ENCODE peak calls at places on chromosomes 3 and 15, in ten cellular contexts. One of them, this sample, is unnamed.

GRCh38 chr3:44076221-44076829 is 165.4 kb upstream of the TOPAZ1 start:
- DNase-seq in stimulated activated CD8-positive, alpha-beta memory T cell treated with anti-CD3 and anti-CD28 coated beads, Interleukin-7, amount 100 ng/mL, for 48 hours: no peak
- DNase-seq in OCI-LY7: no peak
- DNase-seq in iris pigment epithelial cell: no peak
- DNase-seq in GM19239: no peak
- DNase-seq in non-pigmented ciliary epithelial cell: no peak
- DNase-seq in A549: no peak
- DNase-seq in activated T-helper 1 cell treated with anti-CD3 and anti-CD28 coated beads, Interleukin-2, amount 50 U/mL, for 16 hours: no peak
- DNase-seq in activated gamma-delta T cell treated with anti-CD3 and anti-CD28 coated beads, Interleukin-2, amount 50 U/mL, for 16 hours: no peak
- DNase-seq in activated CD8-positive, alpha-beta memory T cell treated with anti-CD3 and anti-CD28 coated beads, Interleukin-2, amount 50 U/mL, for 4 hours: no peak
- DNase-seq in this sample: peak; percentile 39

GRCh38 chr15:31200735-31201151 is 99.2 kb upstream of the TRPM1 start:
- DNase-seq in stimulated activated CD8-positive, alpha-beta memory T cell treated with anti-CD3 and anti-CD28 coated beads, Interleukin-7, amount 100 ng/mL, for 48 hours: no peak
- DNase-seq in OCI-LY7: peak; percentile 75
- DNase-seq in iris pigment epithelial cell: peak; percentile 53
- DNase-seq in GM19239: peak; percentile 43
- DNase-seq in non-pigmented ciliary epithelial cell: no peak
- DNase-seq in A549: peak; percentile 75
- DNase-seq in activated T-helper 1 cell treated with anti-CD3 and anti-CD28 coated beads, Interleukin-2, amount 50 U/mL, for 16 hours: peak; percentile 43
- DNase-seq in activated gamma-delta T cell treated with anti-CD3 and anti-CD28 coated beads, Interleukin-2, amount 50 U/mL, for 16 hours: no peak
- DNase-seq in activated CD8-positive, alpha-beta memory T cell treated with anti-CD3 and anti-CD28 coated beads, Interleukin-2, amount 50 U/mL, for 4 hours: peak; percentile 71
- DNase-seq in this sample: peak; percentile 26

GRCh38 chr15:60328852-60329443 is 68.8 kb downstream of the ANXA2 start:
- DNase-seq in stimulated activated CD8-positive, alpha-beta memory T cell treated with anti-CD3 and anti-CD28 coated beads, Interleukin-7, amount 100 ng/mL, for 48 hours: no peak
- DNase-seq in OCI-LY7: peak; percentile 19
- DNase-seq in iris pigment epithelial cell: peak; percentile 44
- DNase-seq in GM19239: no peak
- DNase-seq in non-pigmented ciliary epithelial cell: no peak
- DNase-seq in A549: peak; percentile 47
- DNase-seq in activated T-helper 1 cell treated with anti-CD3 and anti-CD28 coated beads, Interleukin-2, amount 50 U/mL, for 16 hours: no peak
- DNase-seq in activated gamma-delta T cell treated with anti-CD3 and anti-CD28 coated beads, Interleukin-2, amount 50 U/mL, for 16 hours: no peak
- DNase-seq in activated CD8-positive, alpha-beta memory T cell treated with anti-CD3 and anti-CD28 coated beads, Interleukin-2, amount 50 U/mL, for 4 hours: peak; percentile 20
- DNase-seq in this sample: peak; percentile 21

GRCh38 chr3:14398801-14399114 is 3.6 kb upstream of the SLC6A6 start:
- DNase-seq in stimulated activated CD8-positive, alpha-beta memory T cell treated with anti-CD3 and anti-CD28 coated beads, Interleukin-7, amount 100 ng/mL, for 48 hours: no peak
- DNase-seq in OCI-LY7: peak; percentile 62
- DNase-seq in iris pigment epithelial cell: no peak
- DNase-seq in GM19239: no peak
- DNase-seq in non-pigmented ciliary epithelial cell: no peak
- DNase-seq in A549: no peak
- DNase-seq in activated T-helper 1 cell treated with anti-CD3 and anti-CD28 coated beads, Interleukin-2, amount 50 U/mL, for 16 hours: no peak
- DNase-seq in activated gamma-delta T cell treated with anti-CD3 and anti-CD28 coated beads, Interleukin-2, amount 50 U/mL, for 16 hours: no peak
- DNase-seq in activated CD8-positive, alpha-beta memory T cell treated with anti-CD3 and anti-CD28 coated beads, Interleukin-2, amount 50 U/mL, for 4 hours: no peak
- DNase-seq in this sample: no peak

GRCh38 chr3:39165518-39165917 is 12.1 kb upstream of the CSRNP1 start:
- DNase-seq in stimulated activated CD8-positive, alpha-beta memory T cell treated with anti-CD3 and anti-CD28 coated beads, Interleukin-7, amount 100 ng/mL, for 48 hours: no peak
- DNase-seq in OCI-LY7: no peak
- DNase-seq in iris pigment epithelial cell: no peak
- DNase-seq in GM19239: no peak
- DNase-seq in non-pigmented ciliary epithelial cell: no peak
- DNase-seq in A549: no peak
- DNase-seq in activated T-helper 1 cell treated with anti-CD3 and anti-CD28 coated beads, Interleukin-2, amount 50 U/mL, for 16 hours: no peak
- DNase-seq in activated gamma-delta T cell treated with anti-CD3 and anti-CD28 coated beads, Interleukin-2, amount 50 U/mL, for 16 hours: no peak
- DNase-seq in activated CD8-positive, alpha-beta memory T cell treated with anti-CD3 and anti-CD28 coated beads, Interleukin-2, amount 50 U/mL, for 4 hours: no peak
- DNase-seq in this sample: no peak

GRCh38 chr3:135539854-135540253 is 425.7 kb upstream of the PPP2R3A start:
- DNase-seq in stimulated activated CD8-positive, alpha-beta memory T cell treated with anti-CD3 and anti-CD28 coated beads, Interleukin-7, amount 100 ng/mL, for 48 hours: no peak
- DNase-seq in OCI-LY7: no peak
- DNase-seq in iris pigment epithelial cell: no peak
- DNase-seq in GM19239: no peak
- DNase-seq in non-pigmented ciliary epithelial cell: no peak
- DNase-seq in A549: no peak
- DNase-seq in activated T-helper 1 cell treated with anti-CD3 and anti-CD28 coated beads, Interleukin-2, amount 50 U/mL, for 16 hours: no peak
- DNase-seq in activated gamma-delta T cell treated with anti-CD3 and anti-CD28 coated beads, Interleukin-2, amount 50 U/mL, for 16 hours: no peak
- DNase-seq in activated CD8-positive, alpha-beta memory T cell treated with anti-CD3 and anti-CD28 coated beads, Interleukin-2, amount 50 U/mL, for 4 hours: no peak
- DNase-seq in this sample: no peak

GRCh38 chr3:167228135-167228534 is 152.0 kb downstream of the ZBBX start:
- DNase-seq in stimulated activated CD8-positive, alpha-beta memory T cell treated with anti-CD3 and anti-CD28 coated beads, Interleukin-7, amount 100 ng/mL, for 48 hours: no peak
- DNase-seq in OCI-LY7: no peak
- DNase-seq in iris pigment epithelial cell: peak; percentile 38
- DNase-seq in GM19239: no peak
- DNase-seq in non-pigmented ciliary epithelial cell: peak; percentile 22
- DNase-seq in A549: no peak
- DNase-seq in activated T-helper 1 cell treated with anti-CD3 and anti-CD28 coated beads, Interleukin-2, amount 50 U/mL, for 16 hours: no peak
- DNase-seq in activated gamma-delta T cell treated with anti-CD3 and anti-CD28 coated beads, Interleukin-2, amount 50 U/mL, for 16 hours: no peak
- DNase-seq in activated CD8-positive, alpha-beta memory T cell treated with anti-CD3 and anti-CD28 coated beads, Interleukin-2, amount 50 U/mL, for 4 hours: no peak
- DNase-seq in this sample: no peak

GRCh38 chr3:108477511-108478147 is 32.8 kb downstream of the MYH15 start:
- DNase-seq in stimulated activated CD8-positive, alpha-beta memory T cell treated with anti-CD3 and anti-CD28 coated beads, Interleukin-7, amount 100 ng/mL, for 48 hours: no peak
- DNase-seq in OCI-LY7: peak; percentile 64
- DNase-seq in iris pigment epithelial cell: peak; percentile 80
- DNase-seq in GM19239: peak; percentile 21
- DNase-seq in non-pigmented ciliary epithelial cell: no peak
- DNase-seq in A549: peak; percentile 72
- DNase-seq in activated T-helper 1 cell treated with anti-CD3 and anti-CD28 coated beads, Interleukin-2, amount 50 U/mL, for 16 hours: peak; percentile 10
- DNase-seq in activated gamma-delta T cell treated with anti-CD3 and anti-CD28 coated beads, Interleukin-2, amount 50 U/mL, for 16 hours: peak; percentile 31
- DNase-seq in activated CD8-positive, alpha-beta memory T cell treated with anti-CD3 and anti-CD28 coated beads, Interleukin-2, amount 50 U/mL, for 4 hours: peak; percentile 53
- DNase-seq in this sample: peak; percentile 82

GRCh38 chr15:64842986-64843561 is 1.4 kb downstream of the PLEKHO2 start:
- DNase-seq in stimulated activated CD8-positive, alpha-beta memory T cell treated with anti-CD3 and anti-CD28 coated beads, Interleukin-7, amount 100 ng/mL, for 48 hours: no peak
- DNase-seq in OCI-LY7: peak; percentile 46
- DNase-seq in iris pigment epithelial cell: peak; percentile 62
- DNase-seq in GM19239: no peak
- DNase-seq in non-pigmented ciliary epithelial cell: no peak
- DNase-seq in A549: no peak
- DNase-seq in activated T-helper 1 cell treated with anti-CD3 and anti-CD28 coated beads, Interleukin-2, amount 50 U/mL, for 16 hours: no peak
- DNase-seq in activated gamma-delta T cell treated with anti-CD3 and anti-CD28 coated beads, Interleukin-2, amount 50 U/mL, for 16 hours: no peak
- DNase-seq in activated CD8-positive, alpha-beta memory T cell treated with anti-CD3 and anti-CD28 coated beads, Interleukin-2, amount 50 U/mL, for 4 hours: no peak
- DNase-seq in this sample: no peak

GRCh38 chr3:58116161-58116955 is 94.4 kb downstream of the DNASE1L3 start:
- DNase-seq in stimulated activated CD8-positive, alpha-beta memory T cell treated with anti-CD3 and anti-CD28 coated beads, Interleukin-7, amount 100 ng/mL, for 48 hours: peak; percentile 13
- DNase-seq in OCI-LY7: peak; percentile 15
- DNase-seq in iris pigment epithelial cell: no peak
- DNase-seq in GM19239: peak; percentile 45
- DNase-seq in non-pigmented ciliary epithelial cell: no peak
- DNase-seq in A549: no peak
- DNase-seq in activated T-helper 1 cell treated with anti-CD3 and anti-CD28 coated beads, Interleukin-2, amount 50 U/mL, for 16 hours: peak; percentile 9
- DNase-seq in activated gamma-delta T cell treated with anti-CD3 and anti-CD28 coated beads, Interleukin-2, amount 50 U/mL, for 16 hours: peak; percentile 42
- DNase-seq in activated CD8-positive, alpha-beta memory T cell treated with anti-CD3 and anti-CD28 coated beads, Interleukin-2, amount 50 U/mL, for 4 hours: peak; percentile 55
- DNase-seq in this sample: no peak

GRCh38 chr3:33437556-33438283 is 2.5 kb downstream of the UBP1 start:
- DNase-seq in stimulated activated CD8-positive, alpha-beta memory T cell treated with anti-CD3 and anti-CD28 coated beads, Interleukin-7, amount 100 ng/mL, for 48 hours: no peak
- DNase-seq in OCI-LY7: peak; percentile 6
- DNase-seq in iris pigment epithelial cell: peak; percentile 86
- DNase-seq in GM19239: no peak
- DNase-seq in non-pigmented ciliary epithelial cell: peak; percentile 50
- DNase-seq in A549: peak; percentile 41
- DNase-seq in activated T-helper 1 cell treated with anti-CD3 and anti-CD28 coated beads, Interleukin-2, amount 50 U/mL, for 16 hours: no peak
- DNase-seq in activated gamma-delta T cell treated with anti-CD3 and anti-CD28 coated beads, Interleukin-2, amount 50 U/mL, for 16 hours: no peak
- DNase-seq in activated CD8-positive, alpha-beta memory T cell treated with anti-CD3 and anti-CD28 coated beads, Interleukin-2, amount 50 U/mL, for 4 hours: no peak
- DNase-seq in this sample: no peak

GRCh38 chr15:38072007-38072506 is 137.6 kb downstream of the TMCO5A start:
- DNase-seq in stimulated activated CD8-positive, alpha-beta memory T cell treated with anti-CD3 and anti-CD28 coated beads, Interleukin-7, amount 100 ng/mL, for 48 hours: no peak
- DNase-seq in OCI-LY7: no peak
- DNase-seq in iris pigment epithelial cell: no peak
- DNase-seq in GM19239: no peak
- DNase-seq in non-pigmented ciliary epithelial cell: no peak
- DNase-seq in A549: no peak
- DNase-seq in activated T-helper 1 cell treated with anti-CD3 and anti-CD28 coated beads, Interleukin-2, amount 50 U/mL, for 16 hours: no peak
- DNase-seq in activated gamma-delta T cell treated with anti-CD3 and anti-CD28 coated beads, Interleukin-2, amount 50 U/mL, for 16 hours: no peak
- DNase-seq in activated CD8-positive, alpha-beta memory T cell treated with anti-CD3 and anti-CD28 coated beads, Interleukin-2, amount 50 U/mL, for 4 hours: peak; percentile 13
- DNase-seq in this sample: no peak